ENCODE peak calls at places on chromosomes 16 and 17, in four cellular contexts. One of them, this sample, is unnamed.

GRCh38 chr17:2551928-2552327 is 40.2 kb upstream of the METTL16 start:
- DNase-seq in HCT116: no peak
- DNase-seq in HepG2: no peak
- DNase-seq in GM12878: no peak
- DNase-seq in this sample: no peak

GRCh38 chr17:66429680-66430079 is 127.3 kb downstream of the PRKCA start:
- DNase-seq in HCT116: no peak
- DNase-seq in GM12878: no peak
- DNase-seq in HepG2: no peak
- DNase-seq in this sample: no peak

GRCh38 chr16:50335198-50335958 is 33.4 kb downstream of the BRD7 start:
- DNase-seq in HepG2: no peak
- DNase-seq in GM12878: no peak
- DNase-seq in HCT116: no peak
- DNase-seq in this sample: no peak

GRCh38 chr17:51607512-51607911 is 347.2 kb downstream of the UTP18 start:
- DNase-seq in HCT116: no peak
- DNase-seq in HepG2: no peak
- DNase-seq in GM12878: no peak
- DNase-seq in this sample: no peak

GRCh38 chr17:50918933-50919296 is 52.8 kb upstream of the TOB1 start:
- DNase-seq in GM12878: no peak
- DNase-seq in HCT116: no peak
- DNase-seq in HepG2: no peak
- DNase-seq in this sample: no peak

GRCh38 chr16:49651226-49651625 is 204.7 kb downstream of the ZNF423 start:
- DNase-seq in GM12878: no peak
- DNase-seq in HepG2: no peak
- DNase-seq in HCT116: no peak
- DNase-seq in this sample: no peak

GRCh38 chr17:9702916-9703780 is 57.8 kb downstream of the USP43 start:
- DNase-seq in HepG2: no peak
- DNase-seq in GM12878: no peak
- DNase-seq in HCT116: no peak
- DNase-seq in this sample: no peak

GRCh38 chr16:70746708-70747424 is 54.1 kb downstream of the VAC14 start:
- DNase-seq in HepG2: peak; percentile 99
- DNase-seq in HCT116: peak; percentile 75
- DNase-seq in GM12878: no peak
- DNase-seq in this sample: peak; percentile 79

GRCh38 chr16:17162560-17162959 is 308.2 kb downstream of the XYLT1 start:
- DNase-seq in HepG2: no peak
- DNase-seq in HCT116: no peak
- DNase-seq in GM12878: no peak
- DNase-seq in this sample: no peak

DNA sequence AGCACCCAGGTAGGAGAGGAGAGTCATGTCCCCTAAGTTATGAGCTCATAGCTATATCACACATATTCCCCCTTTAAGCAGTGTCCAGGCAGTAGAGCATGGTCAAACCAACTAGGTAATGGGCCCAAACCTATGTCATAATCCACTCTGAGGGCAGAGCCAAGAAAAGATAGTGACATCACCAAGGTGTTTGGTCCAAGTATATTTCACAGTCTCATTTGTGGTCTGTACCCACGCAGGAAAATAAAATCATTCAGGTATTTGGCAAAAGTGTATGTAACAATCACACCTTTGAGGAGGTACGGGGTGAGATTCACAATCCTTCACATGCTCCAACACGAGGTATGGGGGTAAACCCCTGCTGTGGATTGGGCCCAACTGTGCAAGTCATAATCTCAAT is 2112.8 kb downstream of the TP53TG3F start:
- DNase-seq in HCT116: no peak
- DNase-seq in HepG2: no peak
- DNase-seq in GM12878: no peak
- DNase-seq in this sample: no peak
- TF ChIP-seq SRF in HCT116: no peak
- TF ChIP-seq SRF in HepG2: no peak
- TF ChIP-seq SRF in GM12878: no peak
- TF ChIP-seq SRF in this sample: no peak

DNA sequence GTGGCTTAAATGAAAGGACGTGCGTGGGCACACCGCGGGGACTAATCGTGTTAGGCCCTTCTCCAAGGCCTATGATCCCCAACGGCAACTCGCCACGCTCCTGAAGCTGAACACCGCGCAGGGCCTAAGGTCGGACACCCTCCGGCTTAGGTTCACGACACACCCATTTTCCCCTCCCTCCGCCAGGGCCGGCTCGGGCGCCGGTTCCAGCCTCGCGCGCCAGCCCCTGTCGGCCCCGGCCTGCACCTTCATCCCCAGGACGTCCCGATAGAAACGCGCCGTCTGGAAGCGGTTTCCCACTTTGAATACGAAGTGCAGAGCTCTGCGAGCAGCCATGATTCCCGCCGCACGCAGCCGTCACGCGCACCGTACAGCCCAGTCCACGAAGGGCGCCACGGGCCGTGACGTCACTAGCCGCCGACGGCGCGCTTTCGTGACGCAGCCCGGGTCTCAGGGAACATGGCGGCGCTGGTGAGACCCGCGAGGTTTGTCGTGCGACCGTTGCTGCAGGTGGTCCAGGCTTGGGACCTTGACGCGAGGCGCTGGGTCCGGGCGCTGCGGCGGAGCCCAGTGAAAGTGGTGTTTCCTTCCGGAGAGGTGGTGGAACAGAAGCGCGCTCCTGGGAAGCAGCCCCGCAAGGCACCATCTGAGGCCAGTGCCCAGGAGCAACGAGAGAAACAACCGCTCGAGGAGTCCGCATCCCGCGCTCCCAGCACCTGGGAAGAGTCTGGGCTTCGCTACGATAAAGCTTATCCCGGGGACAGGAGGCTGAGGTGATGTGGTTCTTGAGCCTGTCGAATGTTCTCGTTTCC is at the start of the genes GLOD4 and MRM3:
- DNase-seq in GM12878: peak; percentile 72
- DNase-seq in HepG2: peak; percentile 73
- DNase-seq in HCT116: peak; percentile 70
- DNase-seq in this sample: peak; percentile 88
- TF ChIP-seq SRF in GM12878: peak; percentile 96
- TF ChIP-seq SRF in HepG2: peak; percentile 82
- TF ChIP-seq SRF in HCT116: peak; percentile 97
- TF ChIP-seq SRF in this sample: no peak

DNA sequence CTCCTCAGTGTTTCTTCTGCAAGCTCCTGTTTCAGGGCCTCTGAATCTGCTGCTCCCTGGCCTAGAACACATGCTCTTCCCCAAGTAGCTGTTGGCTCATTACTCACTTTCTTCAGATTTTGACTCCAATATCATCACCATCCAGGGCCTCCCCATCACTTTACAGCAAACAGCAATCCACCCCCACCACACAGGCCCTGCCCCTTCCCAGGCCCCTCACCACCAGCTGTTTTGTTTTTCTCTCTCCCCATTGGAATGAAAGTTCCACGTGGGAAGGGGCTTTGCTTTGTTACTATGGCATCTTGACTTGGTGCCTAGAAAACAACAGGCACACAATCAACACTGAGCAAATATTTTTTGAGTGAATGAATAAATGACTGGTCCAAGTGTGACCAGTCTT is 4.0 kb downstream of the TMEM170A start:
- DNase-seq in HCT116: no peak
- DNase-seq in GM12878: no peak
- DNase-seq in HepG2: no peak
- DNase-seq in this sample: no peak
- TF ChIP-seq SRF in HCT116: no peak
- TF ChIP-seq SRF in GM12878: no peak
- TF ChIP-seq SRF in HepG2: no peak
- TF ChIP-seq SRF in this sample: no peak

GRCh38 chr17:81403671-81404534 is 8.6 kb downstream of the BAHCC1 start:
- DNase-seq in HepG2: no peak
- DNase-seq in HCT116: no peak
- DNase-seq in GM12878: no peak
- DNase-seq in this sample: no peak

GRCh38 chr17:81406117-81406953 is 11.1 kb downstream of the BAHCC1 start:
- DNase-seq in HCT116: no peak
- DNase-seq in HepG2: no peak
- DNase-seq in GM12878: no peak
- DNase-seq in this sample: no peak

GRCh38 chr17:81403040-81403467 is 7.8 kb downstream of the BAHCC1 start:
- DNase-seq in HepG2: no peak
- DNase-seq in HCT116: no peak
- DNase-seq in GM12878: no peak
- DNase-seq in this sample: no peak

GRCh38 chr17:81404557-81405165 is 9.4 kb downstream of the BAHCC1 start:
- DNase-seq in GM12878: no peak
- DNase-seq in HepG2: no peak
- DNase-seq in HCT116: no peak
- DNase-seq in this sample: no peak

GRCh38 chr17:81405382-81406005 is 10.2 kb downstream of the BAHCC1 start:
- DNase-seq in HCT116: no peak
- DNase-seq in GM12878: no peak
- DNase-seq in HepG2: no peak
- DNase-seq in this sample: no peak
- TF ChIP-seq SRF in HCT116: no peak
- TF ChIP-seq SRF in GM12878: no peak
- TF ChIP-seq SRF in HepG2: no peak
- TF ChIP-seq SRF in this sample: no peak

GRCh38 chr16:10876799-10877341 is at the start of gene CIITA:
- DNase-seq in HCT116: peak; percentile 81
- DNase-seq in HepG2: no peak
- DNase-seq in GM12878: peak; percentile 97
- DNase-seq in this sample: no peak
- TF ChIP-seq SRF in HCT116: no peak
- TF ChIP-seq SRF in HepG2: no peak
- TF ChIP-seq SRF in GM12878: no peak
- TF ChIP-seq SRF in this sample: no peak

GRCh38 chr17:27536781-27537180 is 80.5 kb downstream of the KSR1 start:
- DNase-seq in HCT116: no peak
- DNase-seq in HepG2: no peak
- DNase-seq in GM12878: no peak
- DNase-seq in this sample: no peak
- TF ChIP-seq SRF in HCT116: no peak
- TF ChIP-seq SRF in HepG2: no peak
- TF ChIP-seq SRF in GM12878: no peak
- TF ChIP-seq SRF in this sample: no peak

This sample was measured in K562.